ENCODE peak calls at places on chromosomes 3 and 15, in nine cellular contexts. F is HCT116, S is psoas muscle, L is Peyer's patch, D is heart right ventricle, B is heart left ventricle, N is gastrocnemius medialis, C is PC-3, A is neural progenitor cell. H is an unnamed sample.

GRCh38 chr3:177105623-177106022 is 91.7 kb downstream of the TBL1XR1 start:
- DNase-seq in F (no peak), S (no peak), L (no peak), D (no peak), B (no peak), N (no peak), C (no peak), A (no peak), H (no peak)

GRCh38 chr3:69419276-69419675 is 33.4 kb upstream of the FRMD4B start:
- DNase-seq in F (no peak), S (no peak), L (no peak), D (no peak), B (no peak), N (no peak), C (no peak), A (no peak), H (no peak)

GRCh38 chr15:47484119-47484518 is 233.2 kb upstream of the SEMA6D start:
- DNase-seq in F (no peak), S (no peak), L (no peak), D (no peak), B (no peak), N (no peak), C (no peak), A (no peak), H (no peak)

GRCh38 chr3:122082357-122082756 is 27.2 kb downstream of the CD86 start:
- DNase-seq in F (no peak), S (no peak), L (no peak), D (no peak), B (no peak), N (no peak), C (no peak), A (no peak), H (no peak)

GRCh38 chr15:85582076-85582718 is 201.8 kb downstream of the AKAP13 start:
- DNase-seq in F (no peak), S (no peak), L (peak; percentile 81), D (peak; percentile 30), B (no peak), N (peak; percentile 41), C (no peak), A (no peak), H (peak; percentile 71)

GRCh38 chr3:122961146-122961545 is 66.4 kb downstream of the SEMA5B start:
- DNase-seq in F (no peak), S (no peak), L (no peak), D (no peak), B (no peak), N (no peak), C (no peak), A (no peak), H (no peak)

GRCh38 chr3:112647122-112647521 is 6.2 kb upstream of the CCDC80 start:
- DNase-seq in F (no peak), S (no peak), L (no peak), D (no peak), B (no peak), N (no peak), C (peak; percentile 91), A (peak; percentile 52), H (no peak)

GRCh38 chr15:39582977-39583585 is 2.2 kb downstream of the THBS1 start:
- DNase-seq in F (no peak), S (no peak), L (no peak), D (no peak), B (no peak), N (no peak), C (no peak), A (no peak), H (no peak)

GRCh38 chr15:75532413-75533250 is 46.5 kb downstream of the PTPN9 start:
- DNase-seq in F (peak; percentile 49), S (peak; percentile 76), L (peak; percentile 67), D (peak; percentile 85), B (peak; percentile 70), N (peak; percentile 77), C (peak; percentile 46), A (peak; percentile 65), H (no peak)

GRCh38 chr15:67033521-67033920 is 31.9 kb upstream of the SMAD3 start:
- DNase-seq in F (no peak), S (peak; percentile 59), L (peak; percentile 68), D (peak; percentile 18), B (peak; percentile 39), N (no peak), C (no peak), A (peak; percentile 39), H (peak; percentile 13)

GRCh38 chr15:70857547-70858265 is 3.7 kb upstream of the LARP6 start:
- DNase-seq in F (no peak), S (no peak), L (no peak), D (no peak), B (no peak), N (no peak), C (no peak), A (no peak), H (no peak)

GRCh38 chr3:8490079-8490552 is 11.5 kb upstream of the LMCD1 start:
- DNase-seq in F (no peak), S (peak; percentile 69), L (no peak), D (no peak), B (peak; percentile 32), N (peak; percentile 65), C (peak; percentile 61), A (no peak), H (no peak)

GRCh38 chr15:74817370-74817737 is 4.7 kb downstream of the LMAN1L start:
- DNase-seq in F (no peak), S (peak; percentile 86), L (peak; percentile 71), D (peak; percentile 47), B (peak; percentile 87), N (peak; percentile 84), C (peak; percentile 75), A (peak; percentile 33), H (no peak)

GRCh38 chr15:51620647-51621046 is 1.9 kb downstream of the DMXL2 start:
- DNase-seq in F (no peak), S (no peak), L (no peak), D (no peak), B (no peak), N (no peak), C (no peak), A (no peak), H (no peak)

GRCh38 chr3:117184574-117184973 is 475.0 kb downstream of the TUSC7 start:
- DNase-seq in F (no peak), S (no peak), L (no peak), D (no peak), B (no peak), N (no peak), C (no peak), A (no peak), H (no peak)

GRCh38 chr3:183285828-183286457 is 32.9 kb downstream of the B3GNT5 start:
- DNase-seq in F (peak; percentile 92), S (peak; percentile 92), L (peak; percentile 95), D (peak; percentile 88), B (peak; percentile 92), N (peak; percentile 93), C (peak; percentile 98), A (no peak), H (peak; percentile 90)

GRCh38 chr3:183285318-183285717 is 32.3 kb downstream of the B3GNT5 start:
- DNase-seq in F (no peak), S (no peak), L (no peak), D (no peak), B (no peak), N (no peak), C (no peak), A (no peak), H (no peak)

GRCh38 chr3:183287301-183287971 is 34.4 kb downstream of the B3GNT5 start:
- DNase-seq in F (no peak), S (peak; percentile 72), L (peak; percentile 55), D (no peak), B (no peak), N (peak; percentile 92), C (peak; percentile 87), A (no peak), H (no peak)

GRCh38 chr3:183283886-183284285 is 30.8 kb downstream of the B3GNT5 start:
- DNase-seq in F (no peak), S (no peak), L (no peak), D (no peak), B (no peak), N (no peak), C (peak; percentile 55), A (no peak), H (no peak)

GRCh38 chr3:183284570-183284969 is 31.5 kb downstream of the B3GNT5 start:
- DNase-seq in F (no peak), S (no peak), L (no peak), D (no peak), B (peak; percentile 30), N (no peak), C (no peak), A (no peak), H (no peak)
- H3K4me1 ChIP-seq in F (peaks cover 30% of the 10 kb centered on the region), S (peaks cover 24% of the 10 kb centered on the region), L (peaks cover 7% of the 10 kb centered on the region), D (peaks cover 17% of the 10 kb centered on the region), B (peaks cover 19% of the 10 kb centered on the region), N (peaks cover 29% of the 10 kb centered on the region), C (peaks cover 47% of the 10 kb centered on the region), A (no peaks in the 10 kb centered on the region), H (peaks cover 20% of the 10 kb centered on the region)

DNA sequence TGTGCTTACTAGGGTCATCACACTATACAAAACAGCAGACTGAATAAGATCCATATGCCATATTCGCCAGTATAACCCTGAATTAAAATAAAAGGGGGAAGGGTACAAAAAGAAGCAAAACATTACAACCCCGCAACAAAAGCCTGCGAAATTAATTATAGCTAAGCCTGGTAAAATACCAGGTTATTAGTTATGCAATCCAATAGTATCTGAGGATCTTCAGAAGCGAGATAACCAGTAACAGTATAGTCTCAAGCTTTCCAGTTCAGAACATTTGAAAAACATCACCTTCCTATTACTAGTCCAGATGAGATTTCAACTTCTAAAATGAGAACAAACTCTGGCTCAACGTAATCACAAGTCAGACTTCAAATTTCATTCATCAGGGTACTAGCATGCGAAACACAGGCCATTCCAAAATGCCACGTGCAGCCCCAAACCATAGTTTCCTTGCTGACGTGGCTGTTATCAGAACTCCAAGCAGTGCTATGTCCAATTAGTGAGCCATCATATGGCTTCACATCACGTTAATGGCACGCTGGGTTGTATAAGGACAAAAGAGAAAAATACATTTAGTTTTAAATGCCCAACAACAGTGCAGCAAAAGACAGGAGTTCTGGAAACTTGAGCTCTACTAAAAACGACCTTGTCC is 1.1 kb downstream of the SSR3 start:
- DNase-seq in F (peak; percentile 1), S (no peak), L (no peak), D (no peak), B (no peak), N (no peak), C (peak; percentile 42), A (no peak), H (no peak)
- H3K27ac ChIP-seq in F (no peak overlapping the region), S (peak overlapping the region; percentile 82), L (peak overlapping the region; percentile 89), D (peak overlapping the region; percentile 92), B (peak overlapping the region; percentile 96), N (peak overlapping the region; percentile 88), C (peak overlapping the region; percentile 54), A (no peak overlapping the region), H (peak overlapping the region; percentile 72)

DNA sequence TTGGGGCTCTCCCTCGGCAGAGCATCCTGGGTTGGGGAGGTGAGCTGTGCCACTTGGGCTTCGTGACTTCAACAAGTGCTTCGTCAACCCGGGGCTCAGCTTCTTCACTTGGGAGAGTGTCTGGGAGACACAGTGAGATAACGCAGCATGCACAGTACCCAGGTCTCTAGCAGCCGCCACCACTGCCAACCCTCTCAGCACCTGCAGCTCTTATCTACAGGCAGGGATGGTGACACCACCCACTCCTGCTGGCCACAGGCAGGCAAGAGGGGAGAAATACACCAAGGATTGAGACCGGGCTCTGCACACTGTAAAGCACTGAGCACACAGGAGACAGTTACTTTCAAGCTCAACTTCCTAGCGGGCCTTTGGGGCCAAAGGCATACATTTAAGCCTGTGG is 11.5 kb downstream of the TKT start:
- DNase-seq in F (no peak), S (no peak), L (no peak), D (no peak), B (peak; percentile 58), N (no peak), C (no peak), A (no peak), H (no peak)
- H3K36me3 ChIP-seq in F (peaks cover 11% of the 10 kb centered on the region), S (no peaks in the 10 kb centered on the region), L (peaks cover 29% of the 10 kb centered on the region), D (no peaks in the 10 kb centered on the region), B (peaks cover 27% of the 10 kb centered on the region), N (peaks cover 16% of the 10 kb centered on the region), C (peaks cover 53% of the 10 kb centered on the region), A (no peaks in the 10 kb centered on the region), H (peaks cover 30% of the 10 kb centered on the region)

GRCh38 chr15:89129123-89129815 is 41.0 kb downstream of the ABHD2 start:
- DNase-seq in F (no peak), S (peak; percentile 71), L (peak; percentile 81), D (no peak), B (no peak), N (peak; percentile 56), C (peak; percentile 40), A (peak; percentile 70), H (peak; percentile 46)
- H3K4me1 ChIP-seq in F (peaks cover 17% of the 10 kb centered on the region), S (peaks cover 57% of the 10 kb centered on the region), L (no peaks in the 10 kb centered on the region), D (peaks cover 45% of the 10 kb centered on the region), B (peaks cover 68% of the 10 kb centered on the region), N (peaks cover 77% of the 10 kb centered on the region), C (peaks cover 41% of the 10 kb centered on the region), A (no peaks in the 10 kb centered on the region), H (peaks cover 24% of the 10 kb centered on the region)